ENCODE peak calls at places on chromosomes 7 and 10, in four cellular contexts. One of them, this sample, is unnamed.
A peak's percentile ranks its signal among the peaks of the same experiment; 100 is the strongest.

GRCh38 chr10:75514830-75515229 is 83.4 kb downstream of the LRMDA start:
- DNase-seq in brain microvascular endothelial cell: no peak
- DNase-seq in GM23338: no peak
- DNase-seq in lower lobe of right lung: no peak
- DNase-seq in this sample: no peak

GRCh38 chr7:119472398-119473038 is 800.5 kb upstream of the KCND2 start:
- DNase-seq in brain microvascular endothelial cell: no peak
- DNase-seq in GM23338: peak; percentile 31
- DNase-seq in lower lobe of right lung: no peak
- DNase-seq in this sample: no peak

GRCh38 chr7:88399036-88399435 is 92.3 kb upstream of the STEAP4 start:
- DNase-seq in brain microvascular endothelial cell: no peak
- DNase-seq in GM23338: no peak
- DNase-seq in lower lobe of right lung: no peak
- DNase-seq in this sample: no peak

GRCh38 chr10:85557077-85557476 is 809.5 kb downstream of the GRID1 start:
- DNase-seq in brain microvascular endothelial cell: peak; percentile 49
- DNase-seq in GM23338: no peak
- DNase-seq in lower lobe of right lung: no peak
- DNase-seq in this sample: no peak

GRCh38 chr7:117005449-117005848 is 52.1 kb downstream of the ST7 start:
- DNase-seq in brain microvascular endothelial cell: peak; percentile 44
- DNase-seq in GM23338: no peak
- DNase-seq in lower lobe of right lung: no peak
- DNase-seq in this sample: no peak

GRCh38 chr10:59692113-59692512 is 17.5 kb downstream of the SLC16A9 start:
- DNase-seq in brain microvascular endothelial cell: no peak
- DNase-seq in GM23338: no peak
- DNase-seq in lower lobe of right lung: no peak
- DNase-seq in this sample: no peak

GRCh38 chr7:130875901-130876300 is 141.9 kb upstream of the KLF14 start:
- DNase-seq in brain microvascular endothelial cell: no peak
- DNase-seq in GM23338: peak; percentile 29
- DNase-seq in lower lobe of right lung: no peak
- DNase-seq in this sample: no peak

GRCh38 chr7:141073173-141073640 is 657 bp upstream of the TMEM178B start:
- DNase-seq in brain microvascular endothelial cell: peak; percentile 26
- DNase-seq in GM23338: peak; percentile 78
- DNase-seq in lower lobe of right lung: no peak
- DNase-seq in this sample: no peak

GRCh38 chr10:124375691-124376090 is 43.0 kb downstream of the OAT start:
- DNase-seq in brain microvascular endothelial cell: no peak
- DNase-seq in GM23338: no peak
- DNase-seq in lower lobe of right lung: no peak
- DNase-seq in this sample: no peak

GRCh38 chr7:50595538-50596102 is 30.4 kb upstream of the DDC start:
- DNase-seq in brain microvascular endothelial cell: peak; percentile 54
- DNase-seq in GM23338: peak; percentile 77
- DNase-seq in lower lobe of right lung: no peak
- DNase-seq in this sample: no peak

GRCh38 chr7:151408839-151409554 is 841 bp downstream of the WDR86 start:
- DNase-seq in brain microvascular endothelial cell: no peak
- DNase-seq in GM23338: peak; percentile 79
- DNase-seq in lower lobe of right lung: peak; percentile 50
- DNase-seq in this sample: peak; percentile 76

GRCh38 chr10:87860156-87860795 is 3.1 kb downstream of the KLLN start:
- DNase-seq in brain microvascular endothelial cell: peak; percentile 70
- DNase-seq in GM23338: peak; percentile 65
- DNase-seq in lower lobe of right lung: no peak
- DNase-seq in this sample: no peak

GRCh38 chr7:99312316-99313203 is 13.1 kb upstream of the ARPC1A start:
- DNase-seq in brain microvascular endothelial cell: peak; percentile 50
- DNase-seq in GM23338: peak; percentile 87
- DNase-seq in lower lobe of right lung: peak; percentile 64
- DNase-seq in this sample: peak; percentile 50

GRCh38 chr7:79176859-79177477 is 276.5 kb downstream of the MAGI2 start:
- DNase-seq in brain microvascular endothelial cell: peak; percentile 30
- DNase-seq in GM23338: peak; percentile 71
- DNase-seq in lower lobe of right lung: no peak
- DNase-seq in this sample: no peak

GRCh38 chr10:72335394-72336258 is 19.1 kb downstream of the DNAJB12 start:
- DNase-seq in brain microvascular endothelial cell: peak; percentile 68
- DNase-seq in GM23338: no peak
- DNase-seq in lower lobe of right lung: peak; percentile 43
- DNase-seq in this sample: peak; percentile 82

GRCh38 chr7:144255471-144255897 is 9.1 kb downstream of the OR2A7 start:
- DNase-seq in brain microvascular endothelial cell: no peak
- DNase-seq in GM23338: peak; percentile 5
- DNase-seq in lower lobe of right lung: no peak
- DNase-seq in this sample: no peak

GRCh38 chr7:27133409-27134157 is 3.0 kb upstream of the HOXA4 start:
- DNase-seq in brain microvascular endothelial cell: no peak
- DNase-seq in GM23338: no peak
- DNase-seq in lower lobe of right lung: no peak
- DNase-seq in this sample: no peak

GRCh38 chr10:101845903-101846302 is 2.3 kb upstream of the KCNIP2 start:
- DNase-seq in brain microvascular endothelial cell: no peak
- DNase-seq in GM23338: no peak
- DNase-seq in lower lobe of right lung: peak; percentile 15
- DNase-seq in this sample: no peak

GRCh38 chr7:30995541-30995940 is 31.8 kb downstream of the GHRHR start:
- DNase-seq in brain microvascular endothelial cell: no peak
- DNase-seq in GM23338: no peak
- DNase-seq in lower lobe of right lung: no peak
- DNase-seq in this sample: no peak

GRCh38 chr10:15325243-15326002 is 45.7 kb downstream of the FAM171A1 start:
- DNase-seq in brain microvascular endothelial cell: peak; percentile 81
- DNase-seq in GM23338: no peak
- DNase-seq in lower lobe of right lung: no peak
- DNase-seq in this sample: no peak

GRCh38 chr10:24701447-24701846 is 22.2 kb downstream of the ARHGAP21 start:
- DNase-seq in brain microvascular endothelial cell: peak; percentile 28
- DNase-seq in GM23338: no peak
- DNase-seq in lower lobe of right lung: no peak
- DNase-seq in this sample: no peak

GRCh38 chr10:43177588-43177987 is 39.3 kb downstream of the CSGALNACT2 start:
- DNase-seq in brain microvascular endothelial cell: no peak
- DNase-seq in GM23338: no peak
- DNase-seq in lower lobe of right lung: no peak
- DNase-seq in this sample: no peak

GRCh38 chr10:5565205-5565545 is 40.4 kb downstream of the CALML3 start:
- DNase-seq in brain microvascular endothelial cell: no peak
- DNase-seq in GM23338: no peak
- DNase-seq in lower lobe of right lung: peak; percentile 22
- DNase-seq in this sample: no peak

GRCh38 chr7:157090485-157091165 is 48.1 kb upstream of the UBE3C start:
- DNase-seq in brain microvascular endothelial cell: no peak
- DNase-seq in GM23338: no peak
- DNase-seq in lower lobe of right lung: no peak
- DNase-seq in this sample: no peak

GRCh38 chr10:87865201-87866025 is 2.0 kb downstream of the PTEN start:
- DNase-seq in brain microvascular endothelial cell: no peak
- DNase-seq in GM23338: no peak
- DNase-seq in lower lobe of right lung: no peak
- DNase-seq in this sample: no peak

GRCh38 chr7:39621261-39621660 is 2.1 kb upstream of the RALA start:
- DNase-seq in brain microvascular endothelial cell: peak; percentile 91
- DNase-seq in GM23338: no peak
- DNase-seq in lower lobe of right lung: no peak
- DNase-seq in this sample: no peak

GRCh38 chr7:472640-472957 is 47.0 kb downstream of the PDGFA start:
- DNase-seq in brain microvascular endothelial cell: no peak
- DNase-seq in GM23338: no peak
- DNase-seq in lower lobe of right lung: no peak
- DNase-seq in this sample: no peak

GRCh38 chr7:158327012-158327411 is 260.6 kb downstream of the PTPRN2 start:
- DNase-seq in brain microvascular endothelial cell: no peak
- DNase-seq in GM23338: no peak
- DNase-seq in lower lobe of right lung: no peak
- DNase-seq in this sample: no peak

GRCh38 chr10:122658356-122659049 is 41.1 kb downstream of the C10orf120 start:
- DNase-seq in brain microvascular endothelial cell: no peak
- DNase-seq in GM23338: no peak
- DNase-seq in lower lobe of right lung: no peak
- DNase-seq in this sample: no peak

GRCh38 chr7:116557066-116557585 is 32.3 kb downstream of the CAV1 start:
- DNase-seq in brain microvascular endothelial cell: no peak
- DNase-seq in GM23338: no peak
- DNase-seq in lower lobe of right lung: no peak
- DNase-seq in this sample: no peak

GRCh38 chr10:19656420-19657042 is 159.7 kb upstream of the PLXDC2 start:
- DNase-seq in brain microvascular endothelial cell: no peak
- DNase-seq in GM23338: no peak
- DNase-seq in lower lobe of right lung: no peak
- DNase-seq in this sample: no peak

GRCh38 chr7:95263803-95264202 is 60.5 kb downstream of the PON1 start:
- DNase-seq in brain microvascular endothelial cell: no peak
- DNase-seq in GM23338: no peak
- DNase-seq in lower lobe of right lung: no peak
- DNase-seq in this sample: no peak

DNA sequence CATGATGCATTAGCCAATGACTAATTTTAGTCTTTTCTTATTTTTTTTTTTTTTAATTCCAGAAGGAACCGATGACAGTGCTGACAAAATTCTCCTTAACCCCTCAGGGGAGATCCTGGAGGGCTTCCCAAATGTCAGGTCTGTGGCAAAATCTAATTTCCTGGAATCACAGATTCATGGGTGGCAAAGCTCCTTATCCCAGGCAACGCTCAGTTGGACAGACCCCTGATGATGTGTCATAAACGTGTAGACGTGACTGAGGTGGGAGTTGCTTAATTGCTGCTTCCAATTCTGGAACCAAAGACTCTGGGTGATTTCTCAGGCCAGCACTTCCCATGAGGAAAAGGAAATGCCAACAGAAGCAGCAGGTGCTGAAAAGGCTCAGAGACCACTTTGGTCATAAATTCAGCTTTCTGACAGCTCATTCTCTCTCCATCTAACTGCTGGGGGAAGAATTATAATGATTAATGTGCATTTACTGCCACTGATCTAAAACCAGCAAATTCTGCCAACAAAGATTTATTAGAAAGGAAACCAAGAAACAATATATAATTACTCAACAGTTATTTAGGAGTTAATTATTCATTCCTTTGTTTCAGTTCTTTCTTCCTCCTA is 88.7 kb downstream of the OSBPL3 start:
- DNase-seq in brain microvascular endothelial cell: no peak
- DNase-seq in GM23338: no peak
- DNase-seq in lower lobe of right lung: no peak
- DNase-seq in this sample: no peak
- H3K27ac ChIP-seq in brain microvascular endothelial cell: no peak overlapping the region
- H3K27ac ChIP-seq in GM23338: no peak overlapping the region
- H3K27ac ChIP-seq in lower lobe of right lung: no peak overlapping the region
- H3K27ac ChIP-seq in this sample: no peak overlapping the region

GRCh38 chr10:119540038-119540437 is 2.5 kb downstream of the RGS10 start:
- DNase-seq in brain microvascular endothelial cell: no peak
- DNase-seq in GM23338: no peak
- DNase-seq in lower lobe of right lung: no peak
- DNase-seq in this sample: no peak

GRCh38 chr10:119542357-119542989 is at the start of gene RGS10:
- DNase-seq in brain microvascular endothelial cell: peak; percentile 61
- DNase-seq in GM23338: peak; percentile 80
- DNase-seq in lower lobe of right lung: peak; percentile 86
- DNase-seq in this sample: peak; percentile 92

GRCh38 chr10:119541459-119542356 is 811 bp downstream of the RGS10 start:
- DNase-seq in brain microvascular endothelial cell: no peak
- DNase-seq in GM23338: peak; percentile 49
- DNase-seq in lower lobe of right lung: peak; percentile 77
- DNase-seq in this sample: peak; percentile 90

GRCh38 chr10:119539359-119539651 is 3.2 kb downstream of the RGS10 start:
- DNase-seq in brain microvascular endothelial cell: no peak
- DNase-seq in GM23338: no peak
- DNase-seq in lower lobe of right lung: no peak
- DNase-seq in this sample: no peak

DNA sequence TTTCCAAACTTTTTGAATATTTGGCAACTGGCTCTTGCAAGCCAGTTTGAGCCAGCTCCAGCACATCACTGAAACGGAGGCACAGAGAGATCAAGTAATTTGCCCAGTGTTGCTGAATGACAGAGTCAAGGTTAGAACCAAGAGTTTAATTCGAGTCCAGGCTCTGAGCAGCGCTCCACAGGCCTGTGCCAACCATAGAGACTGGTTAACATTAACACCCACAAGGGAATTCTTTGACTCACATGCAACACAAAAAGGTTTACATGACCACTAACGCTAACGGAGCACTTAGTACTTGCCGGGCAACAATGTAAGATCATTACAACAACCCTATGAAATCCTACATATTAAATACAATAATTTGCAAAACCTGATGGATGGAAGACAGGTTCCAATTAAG is 1.5 kb downstream of the RGS10 start:
- DNase-seq in brain microvascular endothelial cell: no peak
- DNase-seq in GM23338: no peak
- DNase-seq in lower lobe of right lung: no peak
- DNase-seq in this sample: no peak
- H3K27ac ChIP-seq in brain microvascular endothelial cell: no peak overlapping the region
- H3K27ac ChIP-seq in GM23338: no peak overlapping the region
- H3K27ac ChIP-seq in lower lobe of right lung: no peak overlapping the region
- H3K27ac ChIP-seq in this sample: no peak overlapping the region

DNA sequence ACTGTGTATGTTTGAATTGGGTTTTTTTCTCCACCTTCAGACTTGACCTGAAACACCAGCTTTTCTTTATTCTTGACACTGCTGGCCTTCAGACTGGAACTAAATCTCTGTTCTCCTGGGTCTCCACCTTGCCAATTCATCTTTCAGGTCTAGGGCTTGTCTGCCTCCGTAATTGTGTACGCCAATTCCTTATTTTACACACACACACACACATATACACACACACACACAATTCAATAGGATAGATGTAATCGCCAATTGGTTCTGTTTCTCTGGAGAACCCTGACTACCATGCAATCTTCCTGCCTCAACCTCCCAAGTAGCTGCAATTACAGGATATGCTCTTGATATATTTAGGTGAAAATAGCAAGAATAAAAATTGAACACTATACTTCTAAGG is 6.7 kb upstream of the VCL start:
- DNase-seq in brain microvascular endothelial cell: no peak
- DNase-seq in GM23338: no peak
- DNase-seq in lower lobe of right lung: no peak
- DNase-seq in this sample: no peak
- H3K27ac ChIP-seq in brain microvascular endothelial cell: no peak overlapping the region
- H3K27ac ChIP-seq in GM23338: no peak overlapping the region
- H3K27ac ChIP-seq in lower lobe of right lung: no peak overlapping the region
- H3K27ac ChIP-seq in this sample: no peak overlapping the region

GRCh38 chr7:100825760-100826545 is 1.4 kb downstream of the EPHB4 start:
- DNase-seq in brain microvascular endothelial cell: peak; percentile 17
- DNase-seq in GM23338: peak; percentile 56
- DNase-seq in lower lobe of right lung: no peak
- DNase-seq in this sample: no peak
- H3K27ac ChIP-seq in brain microvascular endothelial cell: no peak overlapping the region
- H3K27ac ChIP-seq in GM23338: peak overlapping the region; percentile 72
- H3K27ac ChIP-seq in lower lobe of right lung: peak overlapping the region; percentile 80
- H3K27ac ChIP-seq in this sample: peak overlapping the region; percentile 73

GRCh38 chr10:2079603-2080078 is 342.3 kb upstream of the ADARB2 start:
- DNase-seq in brain microvascular endothelial cell: no peak
- DNase-seq in GM23338: no peak
- DNase-seq in lower lobe of right lung: no peak
- DNase-seq in this sample: no peak
- H3K27ac ChIP-seq in brain microvascular endothelial cell: no peak overlapping the region
- H3K27ac ChIP-seq in GM23338: no peak overlapping the region
- H3K27ac ChIP-seq in lower lobe of right lung: no peak overlapping the region
- H3K27ac ChIP-seq in this sample: no peak overlapping the region

This sample was measured in left lung.